ENCODE peak calls at places on chromosomes 7 and 10, in nine cellular contexts. P, Z, F, H, N, O, D, X and W are unnamed samples. For H3K36me3, the result is how much of the 10 kb centered on the place peaks cover.

GRCh38 chr10:131166486-131166885 is 145.0 kb downstream of the TCERG1L start:
- DNase-seq in P (no peak), Z (no peak), F (no peak), H (no peak), N (no peak), O (no peak), D (no peak), X (no peak), W (no peak)

GRCh38 chr7:117672433-117672832 is 192.6 kb downstream of the CFTR start:
- DNase-seq in P (no peak), Z (no peak), F (no peak), H (peak), N (no peak), O (no peak), D (no peak), X (no peak), W (no peak)

GRCh38 chr10:11789956-11790355 is 33.2 kb upstream of the PROSER2 start:
- DNase-seq in P (no peak), Z (no peak), F (no peak), H (no peak), N (no peak), O (no peak), D (no peak), X (no peak), W (no peak)

GRCh38 chr10:103481974-103482531 is 3.0 kb upstream of the CALHM3 start:
- DNase-seq in P (no peak), Z (peak), F (no peak), H (peak), N (no peak), O (no peak), D (no peak), X (no peak), W (no peak)

GRCh38 chr7:51369746-51370145 is 53.1 kb upstream of the COBL start:
- DNase-seq in P (no peak), Z (no peak), F (no peak), H (no peak), N (no peak), O (no peak), D (no peak), X (no peak), W (no peak)

GRCh38 chr7:29039747-29040569 is 81.8 kb upstream of the TRIL start:
- DNase-seq in P (no peak), Z (no peak), F (no peak), H (no peak), N (no peak), O (no peak), D (no peak), X (no peak), W (no peak)

GRCh38 chr10:5776150-5776880 is 36.9 kb downstream of the GDI2 start:
- DNase-seq in P (no peak), Z (no peak), F (no peak), H (no peak), N (no peak), O (no peak), D (no peak), X (no peak), W (no peak)

GRCh38 chr7:40134428-40135423 is at the start of the genes MPLKIP and SUGCT:
- DNase-seq in P (peak), Z (peak), F (peak), H (peak), N (peak), O (peak), D (peak), X (peak), W (peak)

GRCh38 chr7:152462995-152463713 is 27.4 kb upstream of the KMT2C start:
- DNase-seq in P (no peak), Z (no peak), F (no peak), H (no peak), N (no peak), O (no peak), D (no peak), X (no peak), W (no peak)

GRCh38 chr7:150955519-150956394 is 22.4 kb downstream of the KCNH2 start:
- DNase-seq in P (peak), Z (no peak), F (no peak), H (no peak), N (no peak), O (no peak), D (no peak), X (no peak), W (no peak)

GRCh38 chr10:62308101-62308500 is 39.5 kb upstream of the RTKN2 start:
- DNase-seq in P (no peak), Z (no peak), F (no peak), H (no peak), N (no peak), O (no peak), D (no peak), X (no peak), W (no peak)

GRCh38 chr7:45696476-45696875 is 122.3 kb downstream of the ADCY1 start:
- DNase-seq in P (no peak), Z (no peak), F (peak), H (peak), N (no peak), O (no peak), D (peak), X (peak), W (no peak)

GRCh38 chr7:91280604-91281003 is 16.4 kb downstream of the FZD1 start:
- DNase-seq in P (no peak), Z (no peak), F (no peak), H (no peak), N (no peak), O (no peak), D (no peak), X (no peak), W (no peak)

GRCh38 chr10:119652361-119652760 is 1.2 kb downstream of the BAG3 start:
- DNase-seq in P (no peak), Z (no peak), F (no peak), H (peak), N (no peak), O (no peak), D (no peak), X (no peak), W (peak)

GRCh38 chr10:27108165-27108564 is 7.9 kb upstream of the ANKRD26 start:
- DNase-seq in P (no peak), Z (no peak), F (no peak), H (no peak), N (no peak), O (no peak), D (no peak), X (no peak), W (no peak)

GRCh38 chr7:33965116-33965827 is 59.9 kb downstream of the BMPER start:
- DNase-seq in P (no peak), Z (no peak), F (no peak), H (no peak), N (no peak), O (no peak), D (no peak), X (no peak), W (no peak)

GRCh38 chr7:132292803-132293202 is 283.5 kb downstream of the PLXNA4 start:
- DNase-seq in P (no peak), Z (no peak), F (no peak), H (no peak), N (no peak), O (no peak), D (no peak), X (no peak), W (no peak)

GRCh38 chr7:158271646-158272045 is 316.0 kb downstream of the PTPRN2 start:
- DNase-seq in P (no peak), Z (peak), F (no peak), H (no peak), N (no peak), O (no peak), D (no peak), X (no peak), W (no peak)

GRCh38 chr10:79342811-79343541 is 4.3 kb upstream of the PPIF start:
- DNase-seq in P (peak), Z (no peak), F (no peak), H (peak), N (no peak), O (no peak), D (peak), X (no peak), W (no peak)

GRCh38 chr7:155258233-155258575 is 39.5 kb upstream of the INSIG1 start:
- DNase-seq in P (no peak), Z (peak), F (no peak), H (peak), N (no peak), O (no peak), D (no peak), X (no peak), W (peak)

GRCh38 chr7:116525298-116525912 is 569 bp downstream of the CAV1 start:
- DNase-seq in P (peak), Z (peak), F (peak), H (peak), N (peak), O (peak), D (peak), X (peak), W (no peak)

GRCh38 chr7:91634485-91635177 is 245.9 kb downstream of the MTERF1 start:
- DNase-seq in P (no peak), Z (no peak), F (no peak), H (peak), N (no peak), O (no peak), D (no peak), X (no peak), W (no peak)

GRCh38 chr7:155951554-155952158 is 139.4 kb upstream of the SHH start:
- DNase-seq in P (no peak), Z (no peak), F (no peak), H (peak), N (peak), O (no peak), D (no peak), X (peak), W (peak)

GRCh38 chr10:12690525-12691139 is 310.9 kb downstream of the CCDC3 start:
- DNase-seq in P (no peak), Z (no peak), F (no peak), H (no peak), N (no peak), O (no peak), D (no peak), X (no peak), W (no peak)

GRCh38 chr10:36446873-36447272 is 678.5 kb upstream of the ANKRD30A start:
- DNase-seq in P (peak), Z (no peak), F (no peak), H (no peak), N (no peak), O (no peak), D (no peak), X (no peak), W (no peak)

GRCh38 chr7:4386190-4386589 is 295.9 kb upstream of the FOXK1 start:
- DNase-seq in P (no peak), Z (no peak), F (no peak), H (no peak), N (no peak), O (no peak), D (no peak), X (no peak), W (no peak)

GRCh38 chr10:76035728-76036409 is 604.4 kb downstream of the LRMDA start:
- DNase-seq in P (no peak), Z (no peak), F (no peak), H (no peak), N (no peak), O (no peak), D (no peak), X (no peak), W (no peak)

GRCh38 chr10:70265032-70265689 is 18.6 kb downstream of the NPFFR1 start:
- DNase-seq in P (no peak), Z (no peak), F (no peak), H (no peak), N (no peak), O (no peak), D (peak), X (no peak), W (no peak)

GRCh38 chr7:68258569-68258968 is 1261.9 kb downstream of the TYW1 start:
- DNase-seq in P (no peak), Z (no peak), F (no peak), H (no peak), N (no peak), O (no peak), D (no peak), X (no peak), W (no peak)

GRCh38 chr10:116197961-116198360 is 75.0 kb downstream of the GFRA1 start:
- DNase-seq in P (no peak), Z (no peak), F (no peak), H (no peak), N (no peak), O (no peak), D (no peak), X (no peak), W (no peak)

DNA sequence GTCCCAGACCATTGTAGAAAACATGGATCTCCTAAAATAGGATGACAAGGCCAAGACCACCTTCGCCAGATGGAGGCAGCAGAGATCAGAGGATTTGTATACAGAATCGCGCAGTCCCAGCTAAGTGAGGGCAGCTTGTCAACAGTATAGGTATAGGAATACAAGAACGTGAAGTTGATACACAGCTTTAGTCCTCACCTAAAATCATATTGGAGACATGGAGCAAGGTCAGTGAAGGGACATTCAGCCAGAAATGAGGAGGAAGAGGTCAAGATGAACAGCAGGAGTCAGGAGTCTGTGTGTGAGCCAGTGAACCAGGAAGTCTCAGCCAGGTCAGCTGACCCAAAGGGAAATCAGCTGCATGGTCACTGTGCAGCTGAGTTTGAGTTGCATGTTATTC is 263.4 kb upstream of the PRKCQ start:
- DNase-seq in P (no peak), Z (no peak), F (no peak), H (no peak), N (no peak), O (no peak), D (peak), X (no peak), W (no peak)
- TF ChIP-seq CTCF in P (no peak), Z (no peak), F (no peak), H (no peak), N (no peak), O (peak), D (no peak), X (no peak), W (no peak)

GRCh38 chr7:30911133-30911532 is 520 bp upstream of the AQP1 start:
- DNase-seq in P (no peak), Z (no peak), F (no peak), H (no peak), N (no peak), O (no peak), D (no peak), X (no peak), W (no peak)
- H3K4me3 ChIP-seq in P (no peak), Z (peak), F (no peak), H (no peak), N (no peak), O (peak), D (peak), X (no peak), W (no peak)

DNA sequence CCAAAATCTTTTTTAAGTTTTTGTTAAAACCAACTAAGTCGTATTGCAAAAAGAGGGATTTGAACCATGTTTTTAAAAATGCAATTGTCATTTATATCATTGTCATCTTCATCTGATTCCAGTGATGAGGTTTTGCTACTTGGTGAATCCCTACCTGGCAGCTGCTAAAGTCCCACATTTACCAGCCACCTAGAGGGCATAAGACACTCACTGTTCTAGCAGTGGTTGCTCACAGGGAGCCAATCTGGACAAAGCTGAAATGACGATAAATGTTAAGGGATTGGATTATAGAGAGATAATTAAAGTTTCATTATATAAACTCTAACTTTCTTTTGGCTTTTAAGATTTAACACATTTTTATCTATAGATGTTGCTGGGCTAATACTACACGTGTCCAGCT is 18.7 kb downstream of the KIFBP start:
- DNase-seq in P (no peak), Z (no peak), F (no peak), H (no peak), N (no peak), O (no peak), D (no peak), X (no peak), W (no peak)
- H3K36me3 ChIP-seq in P (under half), Z (half or more), F (under half), H (under half), N (under half), O (half or more), D (half or more), X (under half), W (under half)

GRCh38 chr7:128031901-128032604 is 816 bp upstream of the LRRC4 start:
- DNase-seq in P (no peak), Z (peak), F (peak), H (peak), N (no peak), O (peak), D (no peak), X (peak), W (peak)
- TF ChIP-seq CTCF in P (no peak), Z (peak), F (no peak), H (no peak), N (no peak), O (peak), D (peak), X (no peak), W (no peak)

DNA sequence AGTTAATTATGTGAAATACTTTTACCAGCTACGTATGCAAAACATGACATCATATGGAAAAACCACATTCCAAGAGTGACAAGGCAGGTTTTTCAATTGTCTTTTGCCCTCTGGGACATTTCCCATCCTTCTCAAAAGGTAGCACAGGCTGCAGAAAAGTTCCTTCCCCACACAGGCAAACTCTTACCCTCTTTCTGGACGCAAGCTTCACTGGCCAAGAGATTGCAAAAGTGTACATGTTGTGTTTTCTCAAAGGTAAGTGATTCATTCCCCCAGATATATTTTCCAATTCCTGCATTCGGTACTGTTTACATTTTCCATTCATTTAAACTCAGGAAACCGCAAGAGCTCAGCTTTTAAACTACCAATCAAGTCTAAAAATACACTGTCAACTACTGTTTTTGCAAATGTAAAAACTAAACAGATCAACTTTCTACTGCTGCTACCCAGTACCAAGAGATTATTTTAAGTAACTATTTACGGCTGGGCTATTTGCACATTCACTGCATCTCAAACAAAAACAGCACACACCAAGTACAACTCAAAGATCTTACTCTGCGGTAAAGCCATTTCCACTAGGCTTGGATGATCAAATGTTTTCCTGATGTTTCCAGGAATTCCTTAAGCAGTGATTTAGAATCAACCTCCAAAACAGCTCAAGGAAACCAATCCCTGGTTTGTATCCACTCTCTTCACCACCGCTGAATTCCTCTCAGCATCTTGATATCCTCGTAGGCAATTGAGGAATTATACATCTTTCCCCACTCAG is 233.6 kb upstream of the CCDC6 start:
- DNase-seq in P (no peak), Z (no peak), F (no peak), H (peak), N (no peak), O (no peak), D (no peak), X (no peak), W (no peak)
- H3K4me3 ChIP-seq in P (no peak), Z (peak), F (no peak), H (no peak), N (no peak), O (no peak), D (no peak), X (peak), W (peak)

DNA sequence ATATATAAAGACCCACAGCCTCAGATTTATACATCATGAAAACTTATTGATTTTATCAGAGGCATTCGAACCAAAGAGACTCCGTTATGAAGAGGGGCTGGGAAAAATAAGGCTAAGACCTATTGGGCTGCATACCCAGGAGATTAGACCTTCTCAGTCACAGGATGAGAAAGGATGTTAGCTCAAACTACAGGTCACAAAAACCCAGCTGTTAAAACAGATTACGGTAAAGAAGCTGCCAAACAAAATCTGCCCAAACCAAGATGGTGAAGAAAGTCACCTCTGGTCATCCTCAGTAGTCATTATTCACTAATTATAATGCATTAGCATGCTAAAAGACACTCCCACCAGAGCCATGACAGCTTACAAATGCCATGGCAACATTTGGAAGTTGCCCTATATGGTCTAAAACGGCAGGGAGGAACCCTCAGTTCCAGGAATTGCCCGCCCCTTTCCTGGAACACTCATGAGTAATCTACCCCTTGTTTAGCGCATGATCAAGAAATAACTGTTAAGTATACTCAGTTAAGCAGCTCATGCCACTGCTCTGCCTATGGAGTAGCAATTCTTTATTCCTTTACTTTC is 362.4 kb upstream of the PCDH15 start:
- DNase-seq in P (no peak), Z (no peak), F (no peak), H (no peak), N (no peak), O (no peak), D (no peak), X (no peak), W (no peak)
- H3K36me3 ChIP-seq in P (under half), Z (under half), F (under half), H (under half), N (under half), O (under half), D (under half), X (under half), W (under half)

GRCh38 chr10:46325021-46325420 is 38.2 kb downstream of the ANTXRL start:
- DNase-seq in P (no peak), Z (no peak), F (no peak), H (no peak), N (no peak), O (no peak), D (no peak), X (no peak), W (no peak)
- TF ChIP-seq CTCF in P (no peak), Z (peak), F (no peak), H (no peak), N (no peak), O (no peak), D (no peak), X (peak), W (peak)